ENCODE peak calls at places on chromosome 7, in eight cellular contexts. One of them, this sample, is unnamed.

GRCh38 chr7:92639213-92639896 is 49.2 kb upstream of the FAM133B start:
- DNase-seq in GM23338: no peak
- DNase-seq in WTC11: no peak
- DNase-seq in esophagus squamous epithelium: no peak
- DNase-seq in cardiac muscle cell: no peak
- DNase-seq in uterus: no peak
- DNase-seq in keratinocyte: no peak
- DNase-seq in BJ: no peak
- DNase-seq in this sample: no peak

GRCh38 chr7:4739528-4739992 is 35.9 kb upstream of the AP5Z1 start:
- DNase-seq in GM23338: no peak
- DNase-seq in cardiac muscle cell: no peak
- DNase-seq in WTC11: no peak
- DNase-seq in uterus: peak; percentile 67
- DNase-seq in keratinocyte: no peak
- DNase-seq in esophagus squamous epithelium: no peak
- DNase-seq in BJ: no peak
- DNase-seq in this sample: no peak

GRCh38 chr7:91046322-91047088 is 217.7 kb upstream of the FZD1 start:
- DNase-seq in WTC11: no peak
- DNase-seq in BJ: peak; percentile 17
- DNase-seq in cardiac muscle cell: no peak
- DNase-seq in uterus: no peak
- DNase-seq in keratinocyte: no peak
- DNase-seq in GM23338: no peak
- DNase-seq in esophagus squamous epithelium: no peak
- DNase-seq in this sample: no peak

GRCh38 chr7:140275069-140275961 is 98.5 kb upstream of the KDM7A start:
- DNase-seq in cardiac muscle cell: no peak
- DNase-seq in WTC11: no peak
- DNase-seq in BJ: no peak
- DNase-seq in GM23338: no peak
- DNase-seq in uterus: no peak
- DNase-seq in esophagus squamous epithelium: no peak
- DNase-seq in keratinocyte: no peak
- DNase-seq in this sample: no peak

GRCh38 chr7:99308461-99309074 is 17.1 kb upstream of the ARPC1A start:
- DNase-seq in cardiac muscle cell: no peak
- DNase-seq in GM23338: no peak
- DNase-seq in keratinocyte: no peak
- DNase-seq in BJ: no peak
- DNase-seq in WTC11: no peak
- DNase-seq in uterus: no peak
- DNase-seq in esophagus squamous epithelium: no peak
- DNase-seq in this sample: no peak

GRCh38 chr7:78751253-78751652 is 702.2 kb downstream of the MAGI2 start:
- DNase-seq in keratinocyte: no peak
- DNase-seq in WTC11: no peak
- DNase-seq in cardiac muscle cell: no peak
- DNase-seq in esophagus squamous epithelium: no peak
- DNase-seq in uterus: no peak
- DNase-seq in GM23338: no peak
- DNase-seq in BJ: no peak
- DNase-seq in this sample: no peak

GRCh38 chr7:100509213-100509612 is 25.5 kb downstream of the NYAP1 start:
- DNase-seq in keratinocyte: peak; percentile 81
- DNase-seq in BJ: peak; percentile 26
- DNase-seq in esophagus squamous epithelium: no peak
- DNase-seq in GM23338: no peak
- DNase-seq in cardiac muscle cell: no peak
- DNase-seq in WTC11: no peak
- DNase-seq in uterus: peak; percentile 61
- DNase-seq in this sample: peak; percentile 76

GRCh38 chr7:130356121-130356759 is 11.6 kb downstream of the CPA5 start:
- DNase-seq in keratinocyte: peak; percentile 93
- DNase-seq in BJ: peak; percentile 96
- DNase-seq in cardiac muscle cell: peak; percentile 71
- DNase-seq in uterus: peak; percentile 80
- DNase-seq in esophagus squamous epithelium: no peak
- DNase-seq in WTC11: peak; percentile 72
- DNase-seq in GM23338: peak; percentile 88
- DNase-seq in this sample: peak; percentile 95

GRCh38 chr7:3564231-3564630 is 263.2 kb downstream of the SDK1 start:
- DNase-seq in BJ: no peak
- DNase-seq in WTC11: no peak
- DNase-seq in esophagus squamous epithelium: no peak
- DNase-seq in cardiac muscle cell: no peak
- DNase-seq in GM23338: no peak
- DNase-seq in uterus: no peak
- DNase-seq in keratinocyte: no peak
- DNase-seq in this sample: no peak

GRCh38 chr7:69775231-69775771 is 177.0 kb downstream of the AUTS2 start:
- DNase-seq in GM23338: no peak
- DNase-seq in cardiac muscle cell: no peak
- DNase-seq in esophagus squamous epithelium: no peak
- DNase-seq in uterus: no peak
- DNase-seq in BJ: no peak
- DNase-seq in keratinocyte: no peak
- DNase-seq in WTC11: no peak
- DNase-seq in this sample: no peak

GRCh38 chr7:145902123-145902522 is 214.5 kb upstream of the CNTNAP2 start:
- DNase-seq in cardiac muscle cell: no peak
- DNase-seq in esophagus squamous epithelium: no peak
- DNase-seq in keratinocyte: no peak
- DNase-seq in BJ: no peak
- DNase-seq in uterus: no peak
- DNase-seq in WTC11: peak; percentile 44
- DNase-seq in GM23338: peak; percentile 17
- DNase-seq in this sample: no peak

GRCh38 chr7:23598321-23598720 is 1.1 kb downstream of the CCDC126 start:
- DNase-seq in WTC11: no peak
- DNase-seq in esophagus squamous epithelium: no peak
- DNase-seq in cardiac muscle cell: no peak
- DNase-seq in keratinocyte: no peak
- DNase-seq in BJ: no peak
- DNase-seq in uterus: no peak
- DNase-seq in GM23338: peak; percentile 72
- DNase-seq in this sample: no peak

GRCh38 chr7:147578196-147578595 is 1012.4 kb upstream of the C7orf33 start:
- DNase-seq in esophagus squamous epithelium: no peak
- DNase-seq in WTC11: no peak
- DNase-seq in cardiac muscle cell: no peak
- DNase-seq in keratinocyte: no peak
- DNase-seq in BJ: no peak
- DNase-seq in uterus: no peak
- DNase-seq in GM23338: no peak
- DNase-seq in this sample: no peak

GRCh38 chr7:150716368-150716767 is at the start of gene GIMAP1:
- DNase-seq in keratinocyte: no peak
- DNase-seq in BJ: no peak
- DNase-seq in esophagus squamous epithelium: no peak
- DNase-seq in uterus: no peak
- DNase-seq in cardiac muscle cell: no peak
- DNase-seq in WTC11: no peak
- DNase-seq in GM23338: no peak
- DNase-seq in this sample: no peak

GRCh38 chr7:151717415-151717814 is 159.5 kb downstream of the PRKAG2 start:
- DNase-seq in uterus: no peak
- DNase-seq in esophagus squamous epithelium: no peak
- DNase-seq in WTC11: no peak
- DNase-seq in BJ: no peak
- DNase-seq in keratinocyte: no peak
- DNase-seq in cardiac muscle cell: no peak
- DNase-seq in GM23338: no peak
- DNase-seq in this sample: no peak

GRCh38 chr7:88243345-88243909 is 23.6 kb upstream of the SRI start:
- DNase-seq in esophagus squamous epithelium: no peak
- DNase-seq in BJ: no peak
- DNase-seq in GM23338: peak; percentile 78
- DNase-seq in WTC11: no peak
- DNase-seq in keratinocyte: no peak
- DNase-seq in uterus: no peak
- DNase-seq in cardiac muscle cell: peak; percentile 54
- DNase-seq in this sample: no peak

GRCh38 chr7:112596981-112597380 is 116.2 kb downstream of the LSMEM1 start:
- DNase-seq in GM23338: no peak
- DNase-seq in uterus: no peak
- DNase-seq in cardiac muscle cell: no peak
- DNase-seq in keratinocyte: no peak
- DNase-seq in esophagus squamous epithelium: no peak
- DNase-seq in BJ: no peak
- DNase-seq in WTC11: no peak
- DNase-seq in this sample: no peak

GRCh38 chr7:50315193-50315592 is 10.7 kb downstream of the IKZF1 start:
- DNase-seq in cardiac muscle cell: no peak
- DNase-seq in keratinocyte: no peak
- DNase-seq in BJ: no peak
- DNase-seq in GM23338: no peak
- DNase-seq in esophagus squamous epithelium: no peak
- DNase-seq in uterus: no peak
- DNase-seq in WTC11: no peak
- DNase-seq in this sample: no peak

DNA sequence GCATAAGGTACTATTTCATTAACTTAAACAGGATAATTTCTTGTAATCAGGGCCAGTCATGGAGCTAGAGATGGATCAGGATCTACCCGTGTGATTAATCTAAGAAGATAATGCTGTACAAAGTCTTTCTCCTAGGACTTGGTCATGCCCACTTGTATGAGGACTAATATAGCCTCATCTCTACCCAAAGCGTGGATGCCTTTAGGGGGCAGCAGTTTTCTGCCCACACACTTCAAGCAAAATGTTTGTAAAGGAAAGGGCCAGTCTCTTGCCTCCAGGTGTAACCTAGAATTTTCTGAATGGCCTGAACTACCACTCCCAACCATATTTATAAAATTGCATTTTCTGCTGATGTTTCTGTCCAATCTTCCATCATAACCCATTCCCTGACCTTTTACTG is 764.0 kb upstream of the IGFBP3 start:
- DNase-seq in WTC11: no peak
- DNase-seq in GM23338: peak; percentile 23
- DNase-seq in BJ: no peak
- DNase-seq in uterus: no peak
- DNase-seq in keratinocyte: no peak
- DNase-seq in cardiac muscle cell: no peak
- DNase-seq in esophagus squamous epithelium: no peak
- DNase-seq in this sample: no peak
- TF ChIP-seq CTCF in WTC11: no peak
- TF ChIP-seq CTCF in GM23338: peak; percentile 67
- TF ChIP-seq CTCF in BJ: no peak
- TF ChIP-seq CTCF in uterus: no peak
- TF ChIP-seq CTCF in keratinocyte: no peak
- TF ChIP-seq CTCF in cardiac muscle cell: no peak
- TF ChIP-seq CTCF in esophagus squamous epithelium: no peak
- TF ChIP-seq CTCF in this sample: no peak

GRCh38 chr7:101812595-101812994 is 4.8 kb upstream of the CUX1 start:
- DNase-seq in GM23338: no peak
- DNase-seq in WTC11: no peak
- DNase-seq in keratinocyte: no peak
- DNase-seq in cardiac muscle cell: no peak
- DNase-seq in esophagus squamous epithelium: no peak
- DNase-seq in uterus: no peak
- DNase-seq in BJ: no peak
- DNase-seq in this sample: no peak
- TF ChIP-seq CTCF in GM23338: no peak
- TF ChIP-seq CTCF in WTC11: no peak
- TF ChIP-seq CTCF in keratinocyte: no peak
- TF ChIP-seq CTCF in cardiac muscle cell: no peak
- TF ChIP-seq CTCF in esophagus squamous epithelium: no peak
- TF ChIP-seq CTCF in uterus: no peak
- TF ChIP-seq CTCF in BJ: no peak
- TF ChIP-seq CTCF in this sample: no peak

DNA sequence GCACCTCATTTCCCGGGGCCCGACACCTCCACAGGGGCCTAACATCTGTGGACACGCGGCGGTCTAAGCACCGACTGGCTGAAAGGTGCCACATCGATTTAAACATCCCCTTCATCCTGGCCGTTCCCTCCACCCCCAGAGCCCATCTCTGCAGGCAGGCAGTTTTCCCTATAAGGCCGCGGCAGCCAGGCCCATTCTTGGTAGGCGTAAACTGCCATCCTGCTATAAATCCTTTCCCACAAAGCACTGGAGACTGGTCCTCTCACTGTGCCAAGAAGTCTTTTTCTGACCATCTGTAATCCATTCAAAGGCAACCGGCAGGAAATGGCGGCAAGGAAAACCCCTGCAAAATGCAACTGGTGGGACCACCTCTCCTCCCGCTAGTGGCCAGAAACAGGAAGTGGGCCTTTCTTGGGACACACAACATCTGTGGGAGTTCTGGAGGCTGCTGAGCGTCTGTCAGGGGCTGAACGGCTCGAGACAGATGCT is 22.4 kb downstream of the ATXN7L1 start:
- DNase-seq in GM23338: peak; percentile 56
- DNase-seq in cardiac muscle cell: no peak
- DNase-seq in esophagus squamous epithelium: no peak
- DNase-seq in WTC11: peak; percentile 33
- DNase-seq in uterus: peak; percentile 33
- DNase-seq in BJ: no peak
- DNase-seq in keratinocyte: no peak
- DNase-seq in this sample: no peak
- TF ChIP-seq CTCF in GM23338: no peak
- TF ChIP-seq CTCF in cardiac muscle cell: peak; percentile 12
- TF ChIP-seq CTCF in esophagus squamous epithelium: no peak
- TF ChIP-seq CTCF in WTC11: no peak
- TF ChIP-seq CTCF in uterus: no peak
- TF ChIP-seq CTCF in BJ: peak; percentile 36
- TF ChIP-seq CTCF in keratinocyte: no peak
- TF ChIP-seq CTCF in this sample: peak; percentile 23

DNA sequence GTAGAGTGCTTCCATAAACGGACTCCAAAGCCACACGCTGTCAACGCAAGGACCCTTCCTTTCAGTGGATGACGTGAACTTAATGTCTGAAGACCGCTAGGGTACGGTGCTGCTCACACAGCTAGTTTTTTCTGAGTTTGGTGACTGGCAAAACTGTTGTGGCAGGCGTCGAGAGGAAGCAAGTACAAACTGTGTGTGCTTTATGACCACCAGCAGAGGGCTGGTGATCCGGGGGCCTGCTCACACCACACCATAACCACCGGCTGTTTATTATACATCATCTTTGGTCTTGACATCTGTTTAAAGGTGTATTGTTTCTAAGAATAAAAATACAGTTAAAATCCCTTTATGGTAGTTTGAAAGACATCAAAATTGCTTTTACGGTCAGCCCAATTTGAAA is 37.1 kb upstream of the ATP6V0A4 start:
- DNase-seq in keratinocyte: no peak
- DNase-seq in uterus: no peak
- DNase-seq in BJ: no peak
- DNase-seq in GM23338: no peak
- DNase-seq in esophagus squamous epithelium: no peak
- DNase-seq in WTC11: no peak
- DNase-seq in cardiac muscle cell: no peak
- DNase-seq in this sample: no peak
- TF ChIP-seq CTCF in keratinocyte: no peak
- TF ChIP-seq CTCF in uterus: no peak
- TF ChIP-seq CTCF in BJ: no peak
- TF ChIP-seq CTCF in GM23338: peak; percentile 14
- TF ChIP-seq CTCF in esophagus squamous epithelium: no peak
- TF ChIP-seq CTCF in WTC11: no peak
- TF ChIP-seq CTCF in cardiac muscle cell: no peak
- TF ChIP-seq CTCF in this sample: no peak

This sample was measured in AG04449.